ENCODE peak calls at places on chromosomes 1 and 21, in six cellular contexts. One of them, this sample, is unnamed.

GRCh38 chr1:33738536-33738935 is 125.3 kb upstream of the HMGB4 start:
- DNase-seq in left lung: no peak
- DNase-seq in cardiac muscle cell: no peak
- DNase-seq in uterus: no peak
- DNase-seq in brain microvascular endothelial cell: no peak
- DNase-seq in K562: no peak
- DNase-seq in this sample: no peak

GRCh38 chr1:226730826-226731225 is 8.3 kb downstream of the ITPKB start:
- DNase-seq in left lung: no peak
- DNase-seq in cardiac muscle cell: no peak
- DNase-seq in uterus: no peak
- DNase-seq in brain microvascular endothelial cell: no peak
- DNase-seq in K562: no peak
- DNase-seq in this sample: no peak

GRCh38 chr1:210582186-210582981 is 253.7 kb downstream of the HHAT start:
- DNase-seq in left lung: no peak
- DNase-seq in cardiac muscle cell: no peak
- DNase-seq in uterus: no peak
- DNase-seq in brain microvascular endothelial cell: no peak
- DNase-seq in K562: peak; percentile 15
- DNase-seq in this sample: peak; percentile 22

GRCh38 chr1:240194120-240194519 is 102.4 kb downstream of the FMN2 start:
- DNase-seq in left lung: no peak
- DNase-seq in cardiac muscle cell: peak; percentile 60
- DNase-seq in uterus: peak; percentile 29
- DNase-seq in brain microvascular endothelial cell: no peak
- DNase-seq in K562: no peak
- DNase-seq in this sample: no peak

GRCh38 chr1:115139381-115139780 is 50.1 kb upstream of the TSPAN2 start:
- DNase-seq in left lung: no peak
- DNase-seq in cardiac muscle cell: no peak
- DNase-seq in uterus: no peak
- DNase-seq in brain microvascular endothelial cell: no peak
- DNase-seq in K562: no peak
- DNase-seq in this sample: no peak

GRCh38 chr1:144101397-144102050 is 129.7 kb upstream of the FAM72C start:
- DNase-seq in left lung: peak; percentile 40
- DNase-seq in cardiac muscle cell: no peak
- DNase-seq in uterus: peak; percentile 22
- DNase-seq in brain microvascular endothelial cell: no peak
- DNase-seq in K562: no peak
- DNase-seq in this sample: no peak

GRCh38 chr1:78797108-78797781 is 147.6 kb downstream of the IFI44 start:
- DNase-seq in left lung: no peak
- DNase-seq in cardiac muscle cell: no peak
- DNase-seq in uterus: no peak
- DNase-seq in brain microvascular endothelial cell: no peak
- DNase-seq in K562: no peak
- DNase-seq in this sample: no peak

GRCh38 chr1:234972411-234973191 is 156.0 kb downstream of the TOMM20 start:
- DNase-seq in left lung: no peak
- DNase-seq in cardiac muscle cell: no peak
- DNase-seq in uterus: peak; percentile 19
- DNase-seq in brain microvascular endothelial cell: no peak
- DNase-seq in K562: no peak
- DNase-seq in this sample: no peak

GRCh38 chr1:19735419-19736127 is 64.1 kb downstream of the TMCO4 start:
- DNase-seq in left lung: peak; percentile 47
- DNase-seq in cardiac muscle cell: peak; percentile 92
- DNase-seq in uterus: peak; percentile 83
- DNase-seq in brain microvascular endothelial cell: peak; percentile 93
- DNase-seq in K562: no peak
- DNase-seq in this sample: no peak

GRCh38 chr1:3963554-3963953 is 63.5 kb upstream of the C1orf174 start:
- DNase-seq in left lung: no peak
- DNase-seq in cardiac muscle cell: no peak
- DNase-seq in uterus: no peak
- DNase-seq in brain microvascular endothelial cell: no peak
- DNase-seq in K562: no peak
- DNase-seq in this sample: no peak

GRCh38 chr1:47707887-47708535 is 270.2 kb downstream of the FOXD2 start:
- DNase-seq in left lung: no peak
- DNase-seq in cardiac muscle cell: no peak
- DNase-seq in uterus: no peak
- DNase-seq in brain microvascular endothelial cell: no peak
- DNase-seq in K562: no peak
- DNase-seq in this sample: no peak

DNA sequence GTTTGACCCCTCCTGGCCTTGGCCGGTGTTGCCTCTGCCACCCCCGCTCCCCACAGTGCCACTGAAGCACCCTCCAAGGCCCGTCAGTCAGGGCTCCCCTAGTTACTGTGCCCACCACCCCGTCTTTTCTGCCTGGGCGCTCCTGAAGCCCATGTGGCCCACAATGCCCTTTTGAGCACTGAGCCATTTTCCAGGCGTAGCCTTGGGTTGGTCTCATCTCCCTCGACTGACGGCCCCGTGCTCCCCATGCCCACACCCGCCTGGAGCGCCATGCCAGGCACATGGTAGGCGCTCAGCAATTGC is 107.9 kb downstream of the WDR4 start:
- DNase-seq in left lung: no peak
- DNase-seq in cardiac muscle cell: no peak
- DNase-seq in uterus: no peak
- DNase-seq in brain microvascular endothelial cell: no peak
- DNase-seq in K562: no peak
- DNase-seq in this sample: no peak
- H3K36me3 ChIP-seq in left lung: peaks cover 17% of the 10 kb centered on the region
- H3K36me3 ChIP-seq in cardiac muscle cell: peaks cover 9% of the 10 kb centered on the region
- H3K36me3 ChIP-seq in uterus: no peaks in the 10 kb centered on the region
- H3K36me3 ChIP-seq in brain microvascular endothelial cell: no peaks in the 10 kb centered on the region
- H3K36me3 ChIP-seq in K562: no peaks in the 10 kb centered on the region
- H3K36me3 ChIP-seq in this sample: peaks cover 10% of the 10 kb centered on the region

GRCh38 chr1:1260843-1261560 is 12.7 kb downstream of the UBE2J2 start:
- DNase-seq in left lung: no peak
- DNase-seq in cardiac muscle cell: no peak
- DNase-seq in uterus: no peak
- DNase-seq in brain microvascular endothelial cell: no peak
- DNase-seq in K562: no peak
- DNase-seq in this sample: no peak
- H3K36me3 ChIP-seq in left lung: peaks cover 85% of the 10 kb centered on the region
- H3K36me3 ChIP-seq in cardiac muscle cell: peaks cover 19% of the 10 kb centered on the region
- H3K36me3 ChIP-seq in uterus: no peaks in the 10 kb centered on the region
- H3K36me3 ChIP-seq in brain microvascular endothelial cell: peaks cover 45% of the 10 kb centered on the region
- H3K36me3 ChIP-seq in K562: peaks cover 94% of the 10 kb centered on the region
- H3K36me3 ChIP-seq in this sample: peaks cover 83% of the 10 kb centered on the region

GRCh38 chr1:228882785-228883450 is 147.6 kb downstream of the RHOU start:
- DNase-seq in left lung: no peak
- DNase-seq in cardiac muscle cell: no peak
- DNase-seq in uterus: no peak
- DNase-seq in brain microvascular endothelial cell: no peak
- DNase-seq in K562: no peak
- DNase-seq in this sample: no peak
- H3K36me3 ChIP-seq in left lung: no peaks in the 10 kb centered on the region
- H3K36me3 ChIP-seq in cardiac muscle cell: no peaks in the 10 kb centered on the region
- H3K36me3 ChIP-seq in uterus: no peaks in the 10 kb centered on the region
- H3K36me3 ChIP-seq in brain microvascular endothelial cell: no peaks in the 10 kb centered on the region
- H3K36me3 ChIP-seq in K562: no peaks in the 10 kb centered on the region
- H3K36me3 ChIP-seq in this sample: no peaks in the 10 kb centered on the region

GRCh38 chr1:64843675-64844074 is 98.8 kb downstream of the RAVER2 start:
- DNase-seq in left lung: no peak
- DNase-seq in cardiac muscle cell: no peak
- DNase-seq in uterus: no peak
- DNase-seq in brain microvascular endothelial cell: no peak
- DNase-seq in K562: no peak
- DNase-seq in this sample: no peak

GRCh38 chr1:64844609-64845008 is 99.7 kb downstream of the RAVER2 start:
- DNase-seq in left lung: no peak
- DNase-seq in cardiac muscle cell: no peak
- DNase-seq in uterus: no peak
- DNase-seq in brain microvascular endothelial cell: no peak
- DNase-seq in K562: no peak
- DNase-seq in this sample: no peak

GRCh38 chr1:64844175-64844574 is 99.3 kb downstream of the RAVER2 start:
- DNase-seq in left lung: no peak
- DNase-seq in cardiac muscle cell: no peak
- DNase-seq in uterus: no peak
- DNase-seq in brain microvascular endothelial cell: no peak
- DNase-seq in K562: no peak
- DNase-seq in this sample: no peak

GRCh38 chr1:64841330-64842065 is 96.6 kb downstream of the RAVER2 start:
- DNase-seq in left lung: no peak
- DNase-seq in cardiac muscle cell: peak; percentile 29
- DNase-seq in uterus: no peak
- DNase-seq in brain microvascular endothelial cell: no peak
- DNase-seq in K562: no peak
- DNase-seq in this sample: no peak

DNA sequence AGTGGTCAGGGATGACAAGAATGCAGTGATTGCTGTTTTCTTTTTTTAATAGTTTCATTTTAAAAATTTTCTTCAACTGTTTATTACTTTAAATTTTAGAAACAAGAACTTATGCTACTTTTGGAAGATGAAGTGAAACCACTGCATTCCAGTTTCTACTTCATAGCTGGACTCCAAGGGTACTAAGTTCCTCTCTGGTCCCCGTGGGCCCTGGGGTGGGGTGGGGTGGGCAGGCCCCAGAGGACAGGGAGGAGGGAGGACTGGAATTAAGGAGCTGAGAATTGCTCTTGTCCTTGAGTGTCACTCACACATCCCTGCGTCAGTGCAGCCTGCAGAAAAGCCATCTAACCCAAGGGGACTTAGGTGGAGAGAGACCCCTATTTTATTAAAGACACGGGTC is 97.4 kb downstream of the RAVER2 start:
- DNase-seq in left lung: no peak
- DNase-seq in cardiac muscle cell: no peak
- DNase-seq in uterus: no peak
- DNase-seq in brain microvascular endothelial cell: no peak
- DNase-seq in K562: no peak
- DNase-seq in this sample: no peak
- H3K36me3 ChIP-seq in left lung: peaks cover 94% of the 10 kb centered on the region
- H3K36me3 ChIP-seq in cardiac muscle cell: peaks cover 11% of the 10 kb centered on the region
- H3K36me3 ChIP-seq in uterus: no peaks in the 10 kb centered on the region
- H3K36me3 ChIP-seq in brain microvascular endothelial cell: peaks cover 77% of the 10 kb centered on the region
- H3K36me3 ChIP-seq in K562: peaks cover 68% of the 10 kb centered on the region
- H3K36me3 ChIP-seq in this sample: peaks cover 85% of the 10 kb centered on the region